ENCODE peak calls at places on chromosome 6, in five cellular contexts. U is heart left ventricle, I is HL-60, J is DND-41, D is upper lobe of right lung. K is an unnamed sample.

GRCh38 chr6:107793193-107793592 is 30.9 kb downstream of the SCML4 start:
- DNase-seq in J (no peak), I (no peak), U (no peak), D (no peak), K (no peak)

GRCh38 chr6:85669735-85670194 is 27.1 kb upstream of the SYNCRIP start:
- DNase-seq in U (no peak), I (no peak), J (peak; percentile 46), D (no peak), K (peak; percentile 87)

GRCh38 chr6:52013035-52013434 is 74.4 kb downstream of the PKHD1 start:
- DNase-seq in D (no peak), J (no peak), U (no peak), I (no peak), K (peak; percentile 28)

GRCh38 chr6:107506145-107506544 is 16.2 kb downstream of the SOBP start:
- DNase-seq in D (no peak), U (no peak), J (no peak), I (no peak), K (peak; percentile 36)

GRCh38 chr6:107244742-107245470 is 129.6 kb upstream of the BEND3 start:
- DNase-seq in D (no peak), J (no peak), I (no peak), U (no peak), K (no peak)

GRCh38 chr6:8108759-8109539 is 6.6 kb upstream of the EEF1E1 start:
- DNase-seq in I (no peak), J (no peak), U (no peak), D (no peak), K (no peak)

GRCh38 chr6:41093729-41094128 is 21.0 kb downstream of the NFYA start:
- DNase-seq in D (no peak), J (no peak), U (no peak), I (no peak), K (no peak)

GRCh38 chr6:152904678-152905077 is 78.2 kb downstream of the FBXO5 start:
- DNase-seq in U (no peak), D (no peak), J (no peak), I (no peak), K (no peak)

GRCh38 chr6:127389706-127390105 is 46.3 kb upstream of the ECHDC1 start:
- DNase-seq in J (no peak), I (no peak), D (no peak), U (no peak), K (no peak)

GRCh38 chr6:95572098-95572497 is 5.2 kb upstream of the MANEA start:
- DNase-seq in D (no peak), U (no peak), I (peak; percentile 30), J (no peak), K (peak; percentile 62)

GRCh38 chr6:2810092-2810671 is 31.5 kb downstream of the SERPINB1 start:
- DNase-seq in U (no peak), D (no peak), I (no peak), J (no peak), K (peak; percentile 100)

GRCh38 chr6:56349196-56349595 is 101.8 kb upstream of the COL21A1 start:
- DNase-seq in J (no peak), I (no peak), U (no peak), D (no peak), K (no peak)

GRCh38 chr6:99119109-99120031 is 171.6 kb upstream of the FBXL4 start:
- DNase-seq in I (peak; percentile 5), U (no peak), D (no peak), J (peak; percentile 33), K (peak; percentile 68)

GRCh38 chr6:37145443-37145842 is 24.5 kb upstream of the PIM1 start:
- DNase-seq in D (no peak), I (no peak), J (no peak), U (no peak), K (no peak)

GRCh38 chr6:134732761-134733160 is 217.1 kb downstream of the ALDH8A1 start:
- DNase-seq in J (no peak), I (no peak), D (no peak), U (no peak), K (no peak)

GRCh38 chr6:80698459-80698858 is 592.0 kb downstream of the BCKDHB start:
- DNase-seq in J (no peak), D (no peak), I (no peak), U (no peak), K (no peak)

GRCh38 chr6:77880501-77880900 is 227.7 kb downstream of the MEI4 start:
- DNase-seq in J (no peak), D (no peak), I (no peak), U (no peak), K (peak; percentile 45)

GRCh38 chr6:43282636-43283513 is 15.2 kb upstream of the SLC22A7 start:
- DNase-seq in U (peak; percentile 44), I (no peak), J (no peak), D (no peak), K (no peak)

GRCh38 chr6:3389390-3390167 is 67.3 kb downstream of the SLC22A23 start:
- DNase-seq in I (no peak), J (no peak), D (no peak), U (no peak), K (peak; percentile 51)

GRCh38 chr6:26022166-26022510 is 59.5 kb downstream of the TRIM38 start:
- DNase-seq in D (no peak), U (no peak), I (peak; percentile 77), J (peak; percentile 76), K (peak; percentile 71)

GRCh38 chr6:157393667-157394329 is 12.8 kb downstream of the ZDHHC14 start:
- DNase-seq in I (no peak), J (no peak), D (no peak), U (no peak), K (no peak)

GRCh38 chr6:137799950-137800568 is 67.0 kb upstream of the TNFAIP3 start:
- DNase-seq in D (no peak), U (no peak), I (no peak), J (peak; percentile 56), K (peak; percentile 88)

GRCh38 chr6:154507209-154507898 is 3.1 kb downstream of the CNKSR3 start:
- DNase-seq in I (no peak), J (no peak), D (no peak), U (no peak), K (no peak)

GRCh38 chr6:90492798-90493197 is 94.1 kb downstream of the MAP3K7 start:
- DNase-seq in I (no peak), J (no peak), U (no peak), D (no peak), K (no peak)

GRCh38 chr6:131923356-131923755 is 27.8 kb downstream of the CCN2 start:
- DNase-seq in D (no peak), J (peak; percentile 52), U (no peak), I (peak; percentile 60), K (peak; percentile 74)

GRCh38 chr6:40336296-40336695 is 250.9 kb downstream of the LRFN2 start:
- DNase-seq in U (no peak), D (no peak), J (no peak), I (no peak), K (no peak)

GRCh38 chr6:69816569-69816968 is 19.8 kb upstream of the LMBRD1 start:
- DNase-seq in J (no peak), U (no peak), D (no peak), I (no peak), K (no peak)

GRCh38 chr6:157763894-157764345 is 59.1 kb upstream of the SNX9 start:
- DNase-seq in I (no peak), J (no peak), U (no peak), D (no peak), K (no peak)

GRCh38 chr6:167678102-167679101 is 148.3 kb upstream of the AFDN start:
- DNase-seq in I (no peak), D (peak; percentile 66), J (no peak), U (no peak), K (no peak)

GRCh38 chr6:30826961-30827342 is 57.4 kb upstream of the DDR1 start:
- DNase-seq in I (no peak), U (no peak), D (no peak), J (peak; percentile 16), K (peak; percentile 86)

GRCh38 chr6:30829016-30829415 is 55.3 kb upstream of the DDR1 start:
- DNase-seq in D (no peak), J (peak; percentile 25), I (no peak), U (no peak), K (no peak)

GRCh38 chr6:30830438-30830837 is 53.9 kb upstream of the DDR1 start:
- DNase-seq in U (no peak), D (no peak), I (no peak), J (peak; percentile 79), K (no peak)

GRCh38 chr6:30828027-30828962 is 56.0 kb upstream of the DDR1 start:
- DNase-seq in D (peak; percentile 88), U (peak; percentile 88), J (peak; percentile 91), I (peak; percentile 49), K (peak; percentile 92)

DNA sequence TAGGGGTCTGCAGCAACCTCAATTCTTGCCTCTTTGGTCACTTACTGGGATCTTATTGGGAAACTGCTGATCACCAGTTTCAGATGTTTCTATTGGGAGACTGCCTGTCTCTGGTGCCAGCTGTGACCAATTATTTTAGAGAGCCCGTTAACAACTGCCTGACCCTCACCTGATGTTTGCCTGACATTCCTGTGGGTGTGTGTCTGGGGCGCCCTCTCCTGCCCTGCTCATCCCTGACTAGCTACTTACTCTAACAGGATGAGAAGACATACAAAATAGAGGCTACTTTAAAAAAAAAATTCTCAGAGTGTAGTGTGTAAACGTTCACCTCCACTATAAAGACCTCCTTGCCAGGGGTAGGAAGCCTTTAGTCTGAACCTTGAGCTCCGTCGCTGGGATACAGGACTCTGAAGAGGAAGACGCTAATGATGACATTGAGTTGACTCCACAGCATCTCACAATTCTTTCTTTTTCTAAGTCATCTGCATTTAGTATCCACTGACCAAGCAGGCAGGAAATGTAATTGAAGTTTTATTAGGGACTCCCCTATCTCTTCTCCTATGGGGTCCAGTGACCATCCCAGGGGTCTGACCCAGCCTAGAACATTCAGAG is 54.6 kb upstream of the DDR1 start:
- DNase-seq in I (no peak), U (no peak), J (peak; percentile 38), D (no peak), K (no peak)
- TF ChIP-seq CTCF in I (no peak), U (no peak), J (peak; percentile 38), D (no peak), K (no peak)

GRCh38 chr6:66663127-66663526 is 956.1 kb upstream of the EYS start:
- DNase-seq in U (no peak), J (no peak), D (no peak), I (no peak), K (no peak)

GRCh38 chr6:66662721-66663120 is 955.7 kb upstream of the EYS start:
- DNase-seq in U (no peak), I (no peak), J (no peak), D (no peak), K (no peak)

GRCh38 chr6:66664112-66664511 is 957.1 kb upstream of the EYS start:
- DNase-seq in I (no peak), J (no peak), U (no peak), D (no peak), K (no peak)

DNA sequence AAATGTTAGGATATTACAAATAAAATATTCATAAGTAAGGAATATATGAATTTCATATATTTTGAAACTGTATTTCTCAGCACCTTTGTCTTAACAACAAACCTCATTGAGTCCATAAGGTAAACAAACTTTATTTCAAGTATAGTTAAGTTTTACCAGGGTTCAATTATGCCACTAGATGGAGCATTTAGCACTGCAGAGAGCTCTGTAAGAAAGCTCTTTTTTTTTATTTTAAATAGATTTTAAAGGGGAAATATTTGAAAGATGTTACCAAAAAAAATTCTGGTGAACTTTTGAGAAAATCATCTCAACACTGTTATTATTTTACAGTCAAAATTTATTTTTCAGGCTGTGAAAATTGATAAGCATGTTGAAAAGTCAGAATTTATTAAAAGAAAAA is 955.2 kb upstream of the EYS start:
- DNase-seq in D (no peak), I (no peak), U (no peak), J (no peak), K (peak; percentile 31)
- TF ChIP-seq CTCF in D (peak; percentile 31), I (no peak), U (no peak), J (no peak), K (peak; percentile 29)

GRCh38 chr6:17001188-17001587 is 100.7 kb upstream of the STMND1 start:
- DNase-seq in U (no peak), I (no peak), J (no peak), D (no peak), K (no peak)
- TF ChIP-seq CTCF in U (no peak), I (no peak), J (no peak), D (no peak), K (no peak)

GRCh38 chr6:30820196-30820595 is 64.1 kb upstream of the DDR1 start:
- DNase-seq in D (no peak), I (no peak), U (no peak), J (no peak), K (peak; percentile 94)
- TF ChIP-seq CTCF in D (no peak), I (no peak), U (no peak), J (no peak), K (no peak)

K was measured in epithelial cell of esophagus.